ENCODE peak calls at places on chromosomes 12 and 14, in six cellular contexts. D, G, E, Y, I and P are unnamed samples.

GRCh38 chr12:1360812-1361211 is 233.6 kb downstream of the FBXL14 start:
- DNase-seq in I (no peak), G (no peak), D (no peak), Y (peak), E (no peak), P (no peak)

GRCh38 chr12:49535921-49536525 is 2.8 kb upstream of the KCNH3 start:
- DNase-seq in E (no peak), D (no peak), I (no peak), G (no peak), Y (no peak), P (no peak)

GRCh38 chr12:79725987-79726386 is 35.2 kb upstream of the PAWR start:
- DNase-seq in D (no peak), E (no peak), I (no peak), Y (peak), G (no peak), P (peak)

GRCh38 chr12:103817791-103818190 is 23.2 kb downstream of the NT5DC3 start:
- DNase-seq in Y (no peak), D (no peak), I (no peak), G (no peak), E (no peak), P (no peak)

GRCh38 chr12:29073631-29074239 is 75.3 kb upstream of the FAR2 start:
- DNase-seq in E (no peak), I (peak), D (no peak), Y (peak), G (no peak), P (peak)

GRCh38 chr14:44901696-44902095 is 60.1 kb downstream of the KLHL28 start:
- DNase-seq in E (no peak), D (no peak), Y (no peak), G (no peak), I (no peak), P (no peak)

GRCh38 chr14:55123101-55123500 is 6.0 kb upstream of the LGALS3 start:
- DNase-seq in G (no peak), Y (peak), E (no peak), D (no peak), I (no peak), P (peak)

GRCh38 chr12:82968644-82969339 is 282.1 kb downstream of the TMTC2 start:
- DNase-seq in E (no peak), G (no peak), Y (no peak), I (no peak), D (no peak), P (no peak)

GRCh38 chr12:2008677-2009076 is 4.4 kb upstream of the DCP1B start:
- DNase-seq in Y (no peak), D (no peak), G (no peak), E (no peak), I (no peak), P (no peak)

GRCh38 chr12:78878447-78878846 is 13.9 kb downstream of the SYT1 start:
- DNase-seq in D (no peak), Y (no peak), E (no peak), I (no peak), G (no peak), P (no peak)

GRCh38 chr12:38906482-38907170 is 1.2 kb upstream of the CPNE8 start:
- DNase-seq in G (no peak), I (peak), E (peak), Y (peak), D (peak), P (peak)

GRCh38 chr12:47991106-47991550 is 13.1 kb downstream of the COL2A1 start:
- DNase-seq in Y (no peak), I (no peak), E (no peak), D (peak), G (no peak), P (no peak)
- TF ChIP-seq CTCF in Y (no peak), I (no peak), E (no peak), D (no peak), G (no peak), P (no peak)

GRCh38 chr14:84131924-84132323 is 1398.0 kb upstream of the FLRT2 start:
- DNase-seq in Y (no peak), G (no peak), E (no peak), I (no peak), D (no peak), P (no peak)
- TF ChIP-seq CTCF in Y (no peak), G (no peak), E (no peak), I (no peak), D (no peak), P (no peak)

GRCh38 chr14:92755495-92755894 is 7.1 kb upstream of the LGMN start:
- DNase-seq in E (no peak), G (no peak), I (no peak), Y (no peak), D (no peak), P (peak)
- TF ChIP-seq CTCF in E (no peak), G (no peak), I (no peak), Y (no peak), D (no peak), P (no peak)

GRCh38 chr14:105168979-105169507 is 467 bp upstream of the JAG2 start:
- DNase-seq in I (no peak), E (no peak), D (no peak), G (no peak), Y (no peak), P (no peak)
- TF ChIP-seq CTCF in I (peak), E (peak), D (no peak), G (peak), Y (peak), P (peak)

GRCh38 chr14:86646125-86646524 is 1116.2 kb downstream of the FLRT2 start:
- DNase-seq in G (no peak), E (no peak), Y (no peak), D (peak), I (no peak), P (no peak)

GRCh38 chr14:86641310-86641709 is 1111.4 kb downstream of the FLRT2 start:
- DNase-seq in Y (no peak), I (no peak), D (no peak), G (no peak), E (no peak), P (no peak)

GRCh38 chr14:86652512-86652911 is 1122.6 kb downstream of the FLRT2 start:
- DNase-seq in I (no peak), G (no peak), E (no peak), D (no peak), Y (no peak), P (no peak)

GRCh38 chr14:86646688-86647687 is 1117.0 kb downstream of the FLRT2 start:
- DNase-seq in D (no peak), G (no peak), Y (peak), E (no peak), I (no peak), P (peak)
- TF ChIP-seq CTCF in D (no peak), G (peak), Y (no peak), E (no peak), I (peak), P (no peak)

GRCh38 chr14:100905166-100905565 is 1.6 kb upstream of the RTL1 start:
- DNase-seq in I (no peak), Y (no peak), D (no peak), G (no peak), E (no peak), P (no peak)

GRCh38 chr14:100903672-100904185 is at the start of gene RTL1:
- DNase-seq in I (no peak), G (no peak), D (no peak), Y (no peak), E (no peak), P (no peak)

GRCh38 chr14:100907240-100907639 is 3.7 kb upstream of the RTL1 start:
- DNase-seq in I (no peak), Y (no peak), G (no peak), D (no peak), E (no peak), P (no peak)

GRCh38 chr14:100904307-100905019 is 941 bp upstream of the RTL1 start:
- DNase-seq in D (peak), E (no peak), I (no peak), Y (no peak), G (no peak), P (no peak)

DNA sequence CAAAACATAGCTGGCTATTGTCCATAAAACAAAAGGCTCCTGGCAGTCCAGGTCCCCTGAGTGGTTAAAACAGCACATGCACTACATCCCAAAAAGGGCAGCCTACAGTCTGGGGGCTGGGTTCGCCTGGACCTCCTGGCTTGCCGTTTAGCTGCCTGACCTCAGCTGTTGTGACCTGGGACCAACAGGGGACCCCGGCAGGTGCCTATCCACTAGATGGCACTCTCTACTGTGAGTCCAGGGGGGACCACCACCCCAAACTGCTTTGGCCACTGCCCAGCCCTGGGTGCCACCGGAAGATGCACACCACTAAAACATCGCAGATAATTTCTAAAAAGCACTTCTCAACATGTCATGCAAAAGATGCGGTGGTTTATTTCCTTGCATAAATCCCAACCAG is 2.9 kb upstream of the RTL1 start:
- DNase-seq in Y (no peak), E (no peak), G (no peak), I (no peak), D (no peak), P (no peak)
- TF ChIP-seq CTCF in Y (no peak), E (no peak), G (no peak), I (peak), D (no peak), P (peak)

DNA sequence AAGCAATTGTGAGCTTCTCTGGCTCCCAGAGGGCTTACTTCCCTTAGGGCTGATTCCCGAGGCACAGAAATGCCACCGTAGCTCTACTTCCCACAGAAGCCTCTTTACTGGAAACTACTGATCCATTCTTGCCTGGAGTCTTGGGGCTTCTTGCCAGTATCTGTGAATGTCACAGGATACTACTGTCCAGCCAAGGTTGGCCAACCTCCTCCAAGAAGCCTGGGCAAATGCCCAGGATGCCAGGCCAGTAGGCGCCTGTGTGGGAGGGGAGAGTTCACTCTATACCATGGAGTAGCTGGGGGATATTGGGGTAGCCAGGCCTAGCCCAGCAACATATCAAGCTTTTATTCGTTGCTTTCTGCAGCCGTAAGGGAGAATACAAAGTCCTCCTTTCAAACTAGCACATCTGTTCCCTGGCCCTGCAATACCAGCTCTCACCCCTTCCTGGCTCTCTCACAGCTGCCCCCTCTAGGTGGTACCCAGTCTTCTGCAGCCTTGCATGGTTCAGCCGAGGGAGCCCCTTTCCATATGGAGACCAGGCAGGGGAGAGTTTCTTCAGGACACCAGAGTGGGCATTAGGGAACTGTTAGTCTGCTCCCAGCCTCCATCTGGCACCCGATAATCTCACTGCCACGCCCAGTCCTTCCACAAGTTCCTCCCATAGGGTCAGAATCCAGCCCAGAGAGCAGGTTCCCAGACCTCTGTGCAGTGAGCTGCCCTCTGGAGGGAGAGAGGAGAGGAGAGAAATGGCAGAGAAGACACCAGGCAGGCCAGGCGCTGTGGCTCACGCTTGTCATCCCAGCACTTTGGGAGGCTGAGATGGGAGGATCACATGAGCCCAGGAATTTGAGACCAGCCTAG is 24.3 kb upstream of the PLEK2 start:
- DNase-seq in Y (no peak), E (peak), I (no peak), D (no peak), G (no peak), P (no peak)
- TF ChIP-seq CTCF in Y (no peak), E (no peak), I (peak), D (no peak), G (no peak), P (no peak)

DNA sequence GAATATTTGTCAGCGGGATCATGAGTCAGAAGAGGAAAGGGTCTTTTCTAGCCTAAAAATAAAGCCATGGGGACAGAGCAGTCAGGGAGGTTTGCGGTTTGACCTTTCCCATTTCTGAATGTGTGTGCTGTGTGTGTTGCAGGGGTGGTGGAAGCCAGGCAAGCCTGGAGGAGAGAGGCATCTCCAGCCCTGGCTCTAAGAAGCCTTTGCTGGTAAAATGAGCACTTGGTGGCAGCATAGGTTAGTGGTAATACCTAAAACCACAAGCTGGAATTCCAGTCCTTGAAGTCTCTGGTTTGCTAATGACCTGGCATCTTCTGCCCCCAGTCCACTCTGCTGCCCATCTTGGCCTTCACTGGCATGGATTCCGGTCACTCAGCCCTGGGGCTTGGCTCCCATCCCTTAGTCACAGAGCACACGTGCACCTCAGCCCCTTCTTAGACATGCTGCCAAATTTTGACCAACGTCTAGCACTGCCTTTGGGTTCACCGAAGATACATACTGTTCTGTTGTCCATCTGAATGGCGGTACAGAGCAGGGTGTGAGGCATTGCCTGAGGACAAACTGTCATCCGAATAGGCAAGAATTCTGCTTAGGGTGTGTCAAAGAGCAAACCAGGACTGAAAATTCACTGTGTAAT is 52.7 kb downstream of the KCNA5 start:
- DNase-seq in G (no peak), E (no peak), Y (peak), D (no peak), I (peak), P (peak)
- TF ChIP-seq CTCF in G (no peak), E (no peak), Y (peak), D (no peak), I (peak), P (no peak)

GRCh38 chr14:81561084-81561775 is 27.6 kb upstream of the SEL1L start:
- DNase-seq in Y (no peak), E (no peak), D (no peak), I (no peak), G (no peak), P (no peak)

GRCh38 chr14:81562818-81563217 is 29.2 kb upstream of the SEL1L start:
- DNase-seq in G (no peak), E (no peak), Y (no peak), D (no peak), I (no peak), P (no peak)

GRCh38 chr14:81571437-81571836 is 37.8 kb upstream of the SEL1L start:
- DNase-seq in Y (no peak), G (no peak), I (no peak), E (no peak), D (no peak), P (no peak)

GRCh38 chr14:81565441-81566290 is 32.0 kb upstream of the SEL1L start:
- DNase-seq in I (peak), D (no peak), E (no peak), G (no peak), Y (no peak), P (peak)
- TF ChIP-seq CTCF in I (peak), D (peak), E (peak), G (no peak), Y (peak), P (peak)